ENCODE peak calls at places on chromosome 6, in ten cellular contexts. One of them, this sample, is unnamed.

GRCh38 chr6:92779758-92780157 is 639.6 kb downstream of the EPHA7 start:
- DNase-seq in HCT116: no peak
- DNase-seq in amniotic stem cell: no peak
- DNase-seq in SK-N-SH: no peak
- DNase-seq in HT-29: peak; percentile 45
- DNase-seq in NCI-H460: no peak
- DNase-seq in RPMI7951: no peak
- DNase-seq in NAMALWA: no peak
- DNase-seq in GM13977: no peak
- DNase-seq in PC-9: peak; percentile 44
- DNase-seq in this sample: peak; percentile 75

GRCh38 chr6:36698871-36699271 is 1.2 kb downstream of the RAB44 start:
- DNase-seq in RPMI7951: no peak
- DNase-seq in NCI-H460: no peak
- DNase-seq in amniotic stem cell: no peak
- DNase-seq in HT-29: no peak
- DNase-seq in GM13977: no peak
- DNase-seq in PC-9: no peak
- DNase-seq in NAMALWA: no peak
- DNase-seq in HCT116: no peak
- DNase-seq in SK-N-SH: no peak
- DNase-seq in this sample: no peak

GRCh38 chr6:6191909-6192308 is 128.6 kb downstream of the F13A1 start:
- DNase-seq in PC-9: no peak
- DNase-seq in HCT116: no peak
- DNase-seq in HT-29: no peak
- DNase-seq in GM13977: no peak
- DNase-seq in SK-N-SH: no peak
- DNase-seq in amniotic stem cell: no peak
- DNase-seq in RPMI7951: no peak
- DNase-seq in NCI-H460: no peak
- DNase-seq in NAMALWA: no peak
- DNase-seq in this sample: no peak

GRCh38 chr6:26329763-26330511 is 35.1 kb upstream of the BTN3A2 start:
- DNase-seq in SK-N-SH: no peak
- DNase-seq in PC-9: peak; percentile 71
- DNase-seq in NCI-H460: no peak
- DNase-seq in amniotic stem cell: no peak
- DNase-seq in GM13977: no peak
- DNase-seq in NAMALWA: peak; percentile 77
- DNase-seq in HCT116: no peak
- DNase-seq in RPMI7951: peak; percentile 52
- DNase-seq in HT-29: peak; percentile 86
- DNase-seq in this sample: peak; percentile 66

GRCh38 chr6:28525496-28526039 is at the start of gene GPX5:
- DNase-seq in RPMI7951: peak; percentile 8
- DNase-seq in amniotic stem cell: no peak
- DNase-seq in SK-N-SH: no peak
- DNase-seq in NAMALWA: no peak
- DNase-seq in HT-29: no peak
- DNase-seq in HCT116: no peak
- DNase-seq in NCI-H460: no peak
- DNase-seq in GM13977: no peak
- DNase-seq in PC-9: no peak
- DNase-seq in this sample: no peak

GRCh38 chr6:30603961-30604360 is 13.1 kb downstream of the PPP1R10 start:
- DNase-seq in HCT116: no peak
- DNase-seq in amniotic stem cell: no peak
- DNase-seq in RPMI7951: no peak
- DNase-seq in HT-29: no peak
- DNase-seq in NCI-H460: no peak
- DNase-seq in PC-9: no peak
- DNase-seq in NAMALWA: no peak
- DNase-seq in SK-N-SH: no peak
- DNase-seq in GM13977: no peak
- DNase-seq in this sample: no peak

GRCh38 chr6:157528931-157529653 is 148.1 kb downstream of the ZDHHC14 start:
- DNase-seq in RPMI7951: peak; percentile 30
- DNase-seq in HCT116: no peak
- DNase-seq in SK-N-SH: no peak
- DNase-seq in amniotic stem cell: no peak
- DNase-seq in NCI-H460: no peak
- DNase-seq in PC-9: peak; percentile 12
- DNase-seq in GM13977: no peak
- DNase-seq in HT-29: no peak
- DNase-seq in NAMALWA: peak; percentile 24
- DNase-seq in this sample: no peak

GRCh38 chr6:37175332-37176267 is 5.6 kb downstream of the PIM1 start:
- DNase-seq in HCT116: no peak
- DNase-seq in NAMALWA: peak; percentile 47
- DNase-seq in PC-9: no peak
- DNase-seq in NCI-H460: no peak
- DNase-seq in RPMI7951: no peak
- DNase-seq in GM13977: peak; percentile 37
- DNase-seq in amniotic stem cell: no peak
- DNase-seq in HT-29: no peak
- DNase-seq in SK-N-SH: no peak
- DNase-seq in this sample: no peak

GRCh38 chr6:14775528-14775927 is 470.3 kb upstream of the JARID2 start:
- DNase-seq in NCI-H460: no peak
- DNase-seq in HCT116: no peak
- DNase-seq in NAMALWA: no peak
- DNase-seq in amniotic stem cell: no peak
- DNase-seq in GM13977: no peak
- DNase-seq in HT-29: no peak
- DNase-seq in RPMI7951: no peak
- DNase-seq in SK-N-SH: no peak
- DNase-seq in PC-9: no peak
- DNase-seq in this sample: no peak

GRCh38 chr6:24855389-24856245 is 56.9 kb upstream of the ARMH2 start:
- DNase-seq in PC-9: peak; percentile 58
- DNase-seq in NCI-H460: peak; percentile 56
- DNase-seq in amniotic stem cell: peak; percentile 64
- DNase-seq in SK-N-SH: peak; percentile 73
- DNase-seq in GM13977: peak; percentile 75
- DNase-seq in RPMI7951: peak; percentile 65
- DNase-seq in HCT116: peak; percentile 54
- DNase-seq in HT-29: peak; percentile 72
- DNase-seq in NAMALWA: peak; percentile 87
- DNase-seq in this sample: peak; percentile 69

GRCh38 chr6:137874204-137875001 is 7.3 kb downstream of the TNFAIP3 start:
- DNase-seq in NAMALWA: no peak
- DNase-seq in amniotic stem cell: no peak
- DNase-seq in NCI-H460: no peak
- DNase-seq in HCT116: no peak
- DNase-seq in SK-N-SH: no peak
- DNase-seq in PC-9: no peak
- DNase-seq in RPMI7951: peak; percentile 34
- DNase-seq in HT-29: no peak
- DNase-seq in GM13977: no peak
- DNase-seq in this sample: no peak

GRCh38 chr6:10510592-10511367 is 10.4 kb upstream of the GCNT2 start:
- DNase-seq in GM13977: peak; percentile 60
- DNase-seq in HT-29: peak; percentile 76
- DNase-seq in NAMALWA: peak; percentile 79
- DNase-seq in NCI-H460: peak; percentile 65
- DNase-seq in amniotic stem cell: no peak
- DNase-seq in SK-N-SH: peak; percentile 71
- DNase-seq in HCT116: peak; percentile 38
- DNase-seq in RPMI7951: peak; percentile 62
- DNase-seq in PC-9: peak; percentile 72
- DNase-seq in this sample: peak; percentile 73

This sample was measured in NCI-H146.